ENCODE peak calls at places on chromosomes 5 and 9, in five cellular contexts. G is tibial nerve, R is keratinocyte, K is H1, T is endothelial cell of umbilical vein. L is an unnamed sample.

GRCh38 chr9:87070331-87070730 is 123.0 kb upstream of the GAS1 start:
- DNase-seq in G (no peak), K (no peak), T (no peak), R (no peak), L (no peak)

GRCh38 chr9:96029722-96030515 is 154.4 kb downstream of the ERCC6L2 start:
- DNase-seq in K (no peak), G (no peak), T (no peak), R (no peak), L (no peak)

GRCh38 chr9:928363-929042 is 48.0 kb upstream of the DMRT3 start:
- DNase-seq in T (peak; percentile 4), G (no peak), R (no peak), K (peak; percentile 19), L (no peak)

GRCh38 chr5:139306197-139306596 is 12.7 kb downstream of the MATR3 start:
- DNase-seq in T (no peak), G (no peak), R (no peak), K (no peak), L (no peak)

GRCh38 chr5:138029944-138030343 is 2.9 kb downstream of the FAM13B start:
- DNase-seq in R (no peak), K (no peak), T (no peak), G (no peak), L (no peak)

GRCh38 chr5:125413861-125414260 is 667.4 kb upstream of the ZNF608 start:
- DNase-seq in G (no peak), R (no peak), T (no peak), K (no peak), L (no peak)

GRCh38 chr5:5454405-5454804 is 31.9 kb downstream of the ICE1 start:
- DNase-seq in G (no peak), R (no peak), T (no peak), K (no peak), L (no peak)

GRCh38 chr5:79986260-79986659 is 4.8 kb downstream of the MTX3 start:
- DNase-seq in R (no peak), G (no peak), T (no peak), K (no peak), L (no peak)

GRCh38 chr5:9927106-9927505 is 297.0 kb upstream of the TAS2R1 start:
- DNase-seq in R (no peak), K (no peak), T (no peak), G (no peak), L (no peak)

GRCh38 chr5:180330270-180330648 is 22.9 kb downstream of the GFPT2 start:
- DNase-seq in R (no peak), T (no peak), G (no peak), K (no peak), L (no peak)

GRCh38 chr5:123116063-123116462 is 27.0 kb downstream of the PRDM6 start:
- DNase-seq in K (no peak), G (no peak), R (no peak), T (no peak), L (no peak)

GRCh38 chr5:10056228-10056760 is 193.4 kb downstream of the ATPSCKMT start:
- DNase-seq in T (no peak), R (no peak), K (no peak), G (no peak), L (no peak)

GRCh38 chr9:87157366-87158031 is 210.2 kb upstream of the GAS1 start:
- DNase-seq in G (no peak), T (no peak), K (no peak), R (no peak), L (no peak)

GRCh38 chr5:78586251-78586650 is 62.3 kb downstream of the LHFPL2 start:
- DNase-seq in K (no peak), R (peak; percentile 90), T (peak; percentile 74), G (no peak), L (no peak)

DNA sequence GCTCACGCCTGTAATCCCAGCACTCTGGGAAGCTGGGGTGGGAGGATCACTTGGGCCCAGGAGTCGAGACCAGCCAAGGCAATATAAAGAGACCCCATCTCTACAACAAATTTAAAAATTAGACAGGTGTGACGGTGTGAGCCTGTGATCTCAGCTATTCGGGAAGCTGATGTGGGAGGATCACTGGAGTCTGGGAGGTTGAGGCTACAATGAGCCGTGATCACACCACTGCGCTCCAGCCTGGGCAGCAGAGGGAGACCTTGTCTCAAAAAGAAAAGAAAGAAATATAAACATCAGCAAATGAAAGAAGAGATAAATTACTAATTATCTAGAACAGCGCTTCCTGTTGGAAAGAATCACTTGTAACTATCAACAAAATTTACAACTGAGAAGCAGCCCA is 105.0 kb downstream of the MAPKAP1 start:
- DNase-seq in T (no peak), R (no peak), K (no peak), G (no peak), L (no peak)
- TF ChIP-seq CTCF in T (no peak), R (no peak), K (peak; percentile 29), G (no peak), L (no peak)

DNA sequence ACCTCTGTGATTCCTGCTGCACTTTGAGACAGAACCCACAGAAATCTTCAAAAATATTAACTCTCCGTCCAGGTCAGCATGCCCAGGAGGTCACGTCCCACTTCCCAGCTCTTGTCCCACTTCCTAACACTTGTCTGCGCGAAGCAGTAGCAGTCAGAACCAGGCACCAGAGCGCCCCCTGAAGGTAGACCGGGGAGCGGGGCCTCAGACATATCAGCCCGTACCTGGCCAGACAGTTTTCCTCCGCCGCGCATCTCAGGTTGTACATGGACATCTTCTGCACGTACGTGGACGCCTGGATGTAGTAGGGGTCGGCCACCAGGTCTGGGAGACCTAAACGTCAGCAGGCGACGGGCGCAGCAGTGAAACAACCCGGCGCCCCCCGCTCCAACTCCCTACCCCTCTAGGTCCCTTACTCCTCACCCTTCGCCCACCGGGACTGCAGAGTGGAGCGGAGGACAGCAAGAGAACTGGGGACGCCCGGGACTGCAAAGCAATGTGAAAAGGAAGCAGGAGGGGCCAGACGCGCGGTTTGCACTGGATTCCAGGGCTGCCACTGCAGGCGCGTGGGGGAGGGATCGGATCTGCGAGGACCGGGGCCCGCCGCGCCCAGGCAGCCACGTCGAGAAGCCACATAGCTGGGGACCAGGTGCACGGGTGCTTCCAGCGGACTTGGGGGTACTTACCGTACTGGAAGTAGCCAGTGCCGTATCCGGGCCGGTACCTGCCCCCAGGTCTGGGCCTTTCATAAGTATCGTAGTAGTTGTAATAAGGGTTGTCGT is 1.2 kb downstream of the LOX start:
- DNase-seq in G (peak; percentile 93), K (no peak), T (peak; percentile 88), R (peak; percentile 11), L (peak; percentile 91)
- H3K4me3 ChIP-seq in G (peak overlapping the region; percentile 63), K (peak overlapping the region; percentile 62), T (peak overlapping the region; percentile 51), R (peak overlapping the region; percentile 40), L (peak overlapping the region; percentile 76)

DNA sequence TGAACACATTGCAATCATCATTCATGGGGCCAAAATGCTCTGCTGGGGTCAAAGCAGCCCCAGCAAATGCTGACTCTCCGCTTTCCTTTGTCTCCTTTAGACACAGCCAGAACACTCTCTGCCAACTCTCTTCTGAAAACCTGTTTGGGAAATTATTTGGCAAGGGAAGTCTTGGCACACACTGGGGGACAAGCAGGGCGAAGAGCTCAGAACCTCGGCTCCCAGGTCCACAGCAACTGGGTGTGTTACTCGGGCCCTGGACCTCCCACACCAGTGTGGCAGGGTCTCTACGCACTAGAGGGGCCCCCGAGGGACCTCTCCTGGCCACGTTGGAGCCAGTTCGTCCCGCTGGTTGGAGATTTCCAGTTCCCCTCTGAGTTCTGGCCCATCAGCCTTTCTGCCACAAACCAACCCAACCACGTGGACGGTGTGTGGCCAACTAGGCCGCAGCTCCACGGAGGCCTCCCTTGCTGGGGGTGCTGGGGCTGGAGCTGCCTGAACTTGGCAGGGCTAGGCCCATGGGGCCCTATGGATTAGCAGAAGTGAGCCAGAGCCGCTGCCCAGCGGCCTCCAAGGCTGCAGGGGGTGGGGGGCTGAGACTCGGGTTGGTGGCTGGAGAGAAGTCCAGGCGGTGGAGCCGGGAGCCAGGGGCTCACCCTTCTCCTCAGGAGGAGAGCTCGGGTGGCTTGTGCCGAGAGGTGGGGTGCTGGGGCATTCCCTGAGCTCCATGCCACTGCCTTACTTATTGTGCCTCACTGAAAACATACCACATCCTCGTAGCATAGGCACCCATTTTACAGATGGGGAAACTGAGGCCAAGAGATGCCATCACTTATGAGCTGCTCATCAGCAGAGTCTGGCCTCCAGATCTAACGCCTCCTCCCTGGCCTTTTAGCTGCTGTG is 46.8 kb upstream of the RNU6ATAC start:
- DNase-seq in K (no peak), G (peak; percentile 56), T (no peak), R (no peak), L (no peak)
- H3K27ac ChIP-seq in K (no peak overlapping the region), G (no peak overlapping the region), T (no peak overlapping the region), R (no peak overlapping the region), L (no peak overlapping the region)

GRCh38 chr5:102670224-102670836 is 84.8 kb upstream of the PAM start:
- DNase-seq in G (no peak), K (peak; percentile 1), R (no peak), T (peak; percentile 6), L (no peak)
- TF ChIP-seq CTCF in G (peak; percentile 26), K (peak; percentile 62), R (peak; percentile 70), T (peak; percentile 61), L (no peak)

GRCh38 chr9:107090218-107090617 is 192.9 kb upstream of the RAD23B start:
- DNase-seq in G (no peak), K (no peak), T (no peak), R (no peak), L (no peak)
- H3K4me3 ChIP-seq in G (no peak overlapping the region), K (no peak overlapping the region), T (no peak overlapping the region), R (no peak overlapping the region), L (no peak overlapping the region)

DNA sequence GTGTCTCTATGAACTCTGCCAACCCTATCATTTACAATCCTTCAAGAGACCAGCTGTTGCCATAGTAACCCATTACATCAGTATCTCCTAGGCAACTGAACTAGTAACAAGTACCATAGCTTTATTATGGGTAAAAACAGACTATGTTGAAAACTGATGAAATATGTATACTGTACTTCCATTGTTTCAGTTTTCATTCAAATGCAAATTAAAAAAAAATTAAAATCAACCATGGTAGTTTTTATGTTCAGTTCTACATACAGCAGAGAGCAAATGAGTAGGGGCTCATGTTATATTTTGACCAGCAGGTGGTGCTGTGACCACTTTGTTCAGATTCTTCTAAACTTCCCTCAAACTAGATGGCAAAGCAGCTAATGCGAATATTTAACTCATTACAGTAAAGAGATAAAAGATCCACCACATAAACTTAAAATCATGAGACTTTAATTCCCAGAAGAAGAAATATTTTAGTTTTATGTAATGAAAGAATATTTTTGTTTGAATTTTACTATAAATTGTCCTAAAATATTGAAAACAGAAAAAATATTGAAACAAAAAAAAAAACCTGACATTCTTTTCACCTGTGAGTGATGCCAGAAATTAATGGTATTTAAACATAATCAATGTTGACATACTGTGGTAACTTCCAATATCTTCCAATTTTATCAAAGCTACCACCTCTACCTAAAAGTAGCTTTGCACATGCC is 153.4 kb downstream of the MEF2C start:
- DNase-seq in T (peak; percentile 86), K (no peak), G (peak; percentile 73), R (peak; percentile 4), L (no peak)
- H3K27ac ChIP-seq in T (no peak overlapping the region), K (no peak overlapping the region), G (no peak overlapping the region), R (no peak overlapping the region), L (peak overlapping the region; percentile 43)

GRCh38 chr5:128259530-128260145 is 176.1 kb downstream of the SLC12A2 start:
- DNase-seq in G (no peak), R (no peak), K (no peak), T (no peak), L (no peak)

GRCh38 chr5:128263357-128263756 is 179.8 kb downstream of the SLC12A2 start:
- DNase-seq in T (no peak), K (no peak), G (no peak), R (no peak), L (no peak)

GRCh38 chr5:128264567-128264966 is 181.0 kb downstream of the SLC12A2 start:
- DNase-seq in K (no peak), G (no peak), R (no peak), T (no peak), L (no peak)
- TF ChIP-seq CTCF in K (no peak), G (no peak), R (no peak), T (no peak), L (no peak)

L was measured in coronary artery.